ENCODE peak calls at places on chromosomes 3 and 15, in seven cellular contexts. One of them, this sample, is unnamed.
A peak's percentile ranks its signal among the peaks of the same experiment; 100 is the strongest.

GRCh38 chr15:28001641-28002040 is 97.5 kb downstream of the OCA2 start:
- DNase-seq in PC-3: no peak
- DNase-seq in hepatocyte: no peak
- DNase-seq in HCT116: no peak
- DNase-seq in GM23248: no peak
- DNase-seq in neural progenitor cell: no peak
- DNase-seq in MM.1S: no peak
- DNase-seq in this sample: no peak

GRCh38 chr3:141368062-141368924 is at the start of gene ZBTB38:
- DNase-seq in PC-3: peak; percentile 89
- DNase-seq in hepatocyte: peak; percentile 96
- DNase-seq in HCT116: peak; percentile 95
- DNase-seq in GM23248: peak; percentile 93
- DNase-seq in neural progenitor cell: peak; percentile 90
- DNase-seq in MM.1S: peak; percentile 19
- DNase-seq in this sample: peak; percentile 87

GRCh38 chr3:188262913-188263683 is 109.1 kb downstream of the LPP start:
- DNase-seq in PC-3: peak; percentile 96
- DNase-seq in hepatocyte: peak; percentile 26
- DNase-seq in HCT116: no peak
- DNase-seq in GM23248: peak; percentile 84
- DNase-seq in neural progenitor cell: no peak
- DNase-seq in MM.1S: no peak
- DNase-seq in this sample: no peak

GRCh38 chr3:16181361-16181760 is 6.9 kb downstream of the GALNT15 start:
- DNase-seq in PC-3: no peak
- DNase-seq in hepatocyte: no peak
- DNase-seq in HCT116: no peak
- DNase-seq in GM23248: peak; percentile 93
- DNase-seq in neural progenitor cell: no peak
- DNase-seq in MM.1S: no peak
- DNase-seq in this sample: no peak

GRCh38 chr3:50539887-50540286 is 27.7 kb downstream of the C3orf18 start:
- DNase-seq in PC-3: no peak
- DNase-seq in hepatocyte: no peak
- DNase-seq in HCT116: no peak
- DNase-seq in GM23248: no peak
- DNase-seq in neural progenitor cell: no peak
- DNase-seq in MM.1S: no peak
- DNase-seq in this sample: no peak

GRCh38 chr3:152360966-152361365 is 92.2 kb downstream of the MBNL1 start:
- DNase-seq in PC-3: no peak
- DNase-seq in hepatocyte: no peak
- DNase-seq in HCT116: no peak
- DNase-seq in GM23248: no peak
- DNase-seq in neural progenitor cell: no peak
- DNase-seq in MM.1S: no peak
- DNase-seq in this sample: no peak

GRCh38 chr3:194326192-194327029 is 24.7 kb downstream of the CPN2 start:
- DNase-seq in PC-3: no peak
- DNase-seq in hepatocyte: no peak
- DNase-seq in HCT116: peak; percentile 49
- DNase-seq in GM23248: peak; percentile 48
- DNase-seq in neural progenitor cell: peak; percentile 44
- DNase-seq in MM.1S: no peak
- DNase-seq in this sample: no peak

GRCh38 chr3:110521019-110521418 is 550.6 kb upstream of the NECTIN3 start:
- DNase-seq in PC-3: peak; percentile 94
- DNase-seq in hepatocyte: peak; percentile 43
- DNase-seq in HCT116: peak; percentile 41
- DNase-seq in GM23248: peak; percentile 89
- DNase-seq in neural progenitor cell: no peak
- DNase-seq in MM.1S: no peak
- DNase-seq in this sample: no peak

GRCh38 chr3:132872711-132873110 is 150.5 kb upstream of the NPHP3 start:
- DNase-seq in PC-3: no peak
- DNase-seq in hepatocyte: no peak
- DNase-seq in HCT116: no peak
- DNase-seq in GM23248: no peak
- DNase-seq in neural progenitor cell: no peak
- DNase-seq in MM.1S: no peak
- DNase-seq in this sample: no peak

GRCh38 chr3:188320757-188321156 is 166.8 kb downstream of the LPP start:
- DNase-seq in PC-3: peak; percentile 47
- DNase-seq in hepatocyte: no peak
- DNase-seq in HCT116: no peak
- DNase-seq in GM23248: peak; percentile 82
- DNase-seq in neural progenitor cell: no peak
- DNase-seq in MM.1S: no peak
- DNase-seq in this sample: no peak

GRCh38 chr15:99732268-99732641 is 982 bp downstream of the LYSMD4 start:
- DNase-seq in PC-3: peak; percentile 8
- DNase-seq in hepatocyte: peak; percentile 34
- DNase-seq in HCT116: no peak
- DNase-seq in GM23248: peak; percentile 71
- DNase-seq in neural progenitor cell: no peak
- DNase-seq in MM.1S: no peak
- DNase-seq in this sample: peak; percentile 36

GRCh38 chr3:159818399-159818798 is 170.2 kb upstream of the IL12A start:
- DNase-seq in PC-3: no peak
- DNase-seq in hepatocyte: no peak
- DNase-seq in HCT116: no peak
- DNase-seq in GM23248: no peak
- DNase-seq in neural progenitor cell: peak; percentile 71
- DNase-seq in MM.1S: no peak
- DNase-seq in this sample: peak; percentile 70

GRCh38 chr3:42042747-42043115 is 48.4 kb upstream of the TRAK1 start:
- DNase-seq in PC-3: no peak
- DNase-seq in hepatocyte: no peak
- DNase-seq in HCT116: no peak
- DNase-seq in GM23248: peak; percentile 56
- DNase-seq in neural progenitor cell: no peak
- DNase-seq in MM.1S: no peak
- DNase-seq in this sample: no peak

GRCh38 chr3:21484323-21485154 is 266.5 kb downstream of the ZNF385D start:
- DNase-seq in PC-3: peak; percentile 81
- DNase-seq in hepatocyte: peak; percentile 81
- DNase-seq in HCT116: no peak
- DNase-seq in GM23248: peak; percentile 78
- DNase-seq in neural progenitor cell: peak; percentile 79
- DNase-seq in MM.1S: peak; percentile 76
- DNase-seq in this sample: peak; percentile 86

DNA sequence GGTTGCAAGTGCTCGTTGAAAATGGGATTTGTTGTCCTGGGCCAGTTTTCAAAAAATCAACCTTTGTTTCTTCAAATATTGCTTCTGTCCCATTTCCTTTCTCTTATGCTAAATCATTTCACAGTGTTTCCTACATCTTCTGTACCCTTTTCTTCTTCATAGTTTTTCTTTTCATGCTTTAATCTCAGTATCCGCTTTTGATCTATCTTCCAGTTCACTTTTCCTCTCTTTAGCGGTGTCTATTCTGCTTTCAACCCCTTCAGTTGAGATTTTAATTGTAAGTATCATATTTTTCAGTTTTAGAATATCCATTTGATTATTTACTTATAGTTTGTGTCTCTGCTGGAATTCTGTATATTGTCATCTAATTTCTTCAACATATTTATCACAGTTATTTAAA is 311.7 kb upstream of the TPM1 start:
- DNase-seq in PC-3: no peak
- DNase-seq in hepatocyte: no peak
- DNase-seq in HCT116: no peak
- DNase-seq in GM23248: no peak
- DNase-seq in neural progenitor cell: no peak
- DNase-seq in MM.1S: no peak
- DNase-seq in this sample: no peak
- TF ChIP-seq EZH2phosphoT487 in PC-3: no peak
- TF ChIP-seq EZH2phosphoT487 in hepatocyte: no peak
- TF ChIP-seq EZH2phosphoT487 in HCT116: no peak
- TF ChIP-seq EZH2phosphoT487 in GM23248: no peak
- TF ChIP-seq EZH2phosphoT487 in neural progenitor cell: no peak
- TF ChIP-seq EZH2phosphoT487 in MM.1S: no peak
- TF ChIP-seq EZH2phosphoT487 in this sample: no peak

DNA sequence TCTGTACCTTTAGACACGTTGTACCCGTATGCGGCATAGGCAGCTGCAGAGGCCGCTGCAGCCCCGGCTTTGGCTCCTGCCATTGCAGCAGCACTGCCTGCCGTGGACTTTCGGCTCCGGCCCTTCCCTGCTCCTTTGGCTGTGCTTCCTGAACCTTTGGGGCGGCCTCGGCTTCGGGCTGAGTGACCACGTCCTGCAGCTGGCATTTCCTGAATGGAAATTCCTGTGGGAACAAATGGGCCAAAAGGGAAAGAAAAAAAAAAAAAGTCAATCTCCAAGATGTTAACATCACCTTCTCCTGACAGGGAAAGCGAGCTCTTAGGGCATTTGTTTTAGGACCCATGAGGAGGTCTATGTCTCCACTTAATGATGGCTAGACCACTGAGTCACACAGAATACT is 29.6 kb downstream of the CHAC1 start:
- DNase-seq in PC-3: no peak
- DNase-seq in hepatocyte: no peak
- DNase-seq in HCT116: no peak
- DNase-seq in GM23248: peak; percentile 84
- DNase-seq in neural progenitor cell: no peak
- DNase-seq in MM.1S: no peak
- DNase-seq in this sample: no peak
- H3K27ac ChIP-seq in PC-3: no peak overlapping the region
- H3K27ac ChIP-seq in hepatocyte: no peak overlapping the region
- H3K27ac ChIP-seq in HCT116: no peak overlapping the region
- H3K27ac ChIP-seq in GM23248: peak overlapping the region; percentile 93
- H3K27ac ChIP-seq in neural progenitor cell: no peak overlapping the region
- H3K27ac ChIP-seq in MM.1S: no peak overlapping the region
- H3K27ac ChIP-seq in this sample: no peak overlapping the region

GRCh38 chr3:181713300-181713647 is 1.5 kb downstream of the SOX2 start:
- DNase-seq in PC-3: no peak
- DNase-seq in hepatocyte: no peak
- DNase-seq in HCT116: no peak
- DNase-seq in GM23248: no peak
- DNase-seq in neural progenitor cell: no peak
- DNase-seq in MM.1S: peak; percentile 36
- DNase-seq in this sample: no peak

GRCh38 chr3:181713673-181714270 is 2.0 kb downstream of the SOX2 start:
- DNase-seq in PC-3: no peak
- DNase-seq in hepatocyte: no peak
- DNase-seq in HCT116: no peak
- DNase-seq in GM23248: no peak
- DNase-seq in neural progenitor cell: no peak
- DNase-seq in MM.1S: no peak
- DNase-seq in this sample: no peak

GRCh38 chr3:181717505-181717904 is 5.8 kb downstream of the SOX2 start:
- DNase-seq in PC-3: no peak
- DNase-seq in hepatocyte: no peak
- DNase-seq in HCT116: no peak
- DNase-seq in GM23248: no peak
- DNase-seq in neural progenitor cell: no peak
- DNase-seq in MM.1S: no peak
- DNase-seq in this sample: no peak

GRCh38 chr3:181716916-181717315 is 5.2 kb downstream of the SOX2 start:
- DNase-seq in PC-3: no peak
- DNase-seq in hepatocyte: no peak
- DNase-seq in HCT116: no peak
- DNase-seq in GM23248: no peak
- DNase-seq in neural progenitor cell: no peak
- DNase-seq in MM.1S: no peak
- DNase-seq in this sample: no peak

DNA sequence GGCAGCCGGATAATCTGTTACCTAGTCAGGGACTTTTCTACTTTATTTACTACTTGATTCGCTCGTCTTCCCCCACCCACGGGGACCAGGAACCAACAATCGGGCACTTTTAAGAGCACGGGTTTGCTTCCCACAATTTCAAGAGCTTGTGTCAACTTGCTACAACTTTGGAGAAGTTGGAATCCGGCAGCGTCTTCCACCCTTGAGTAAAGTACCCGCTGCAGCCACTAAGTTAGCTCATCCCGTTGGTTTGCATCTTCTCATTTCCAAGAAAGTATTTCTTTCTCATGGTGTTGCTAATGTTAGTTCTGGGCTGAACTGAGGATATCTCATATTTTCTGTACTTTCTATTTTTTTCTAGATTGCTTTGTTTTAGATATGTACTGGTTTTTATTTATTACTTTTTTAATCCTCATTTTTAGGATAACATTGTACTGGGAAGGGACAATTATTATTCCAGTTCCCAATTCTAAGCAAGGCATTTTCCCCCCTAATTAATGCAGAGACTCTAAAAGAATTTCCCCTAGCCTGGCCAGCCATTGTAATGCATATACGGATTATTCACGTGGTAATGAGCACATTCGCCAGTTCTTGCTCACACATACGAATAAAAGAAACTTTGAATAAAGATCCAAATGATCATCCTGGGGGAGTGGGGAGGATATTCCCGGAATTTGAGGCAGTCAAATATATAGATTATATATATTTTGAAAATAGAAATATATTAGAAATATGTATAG is 4.0 kb downstream of the SOX2 start:
- DNase-seq in PC-3: no peak
- DNase-seq in hepatocyte: no peak
- DNase-seq in HCT116: no peak
- DNase-seq in GM23248: no peak
- DNase-seq in neural progenitor cell: peak; percentile 91
- DNase-seq in MM.1S: no peak
- DNase-seq in this sample: peak; percentile 93
- TF ChIP-seq EZH2 in PC-3: no peak
- TF ChIP-seq EZH2 in hepatocyte: peak; percentile 84
- TF ChIP-seq EZH2 in HCT116: no peak
- TF ChIP-seq EZH2 in GM23248: peak; percentile 10
- TF ChIP-seq EZH2 in neural progenitor cell: no peak
- TF ChIP-seq EZH2 in MM.1S: no peak
- TF ChIP-seq EZH2 in this sample: no peak

GRCh38 chr3:46162975-46163550 is 45.0 kb downstream of the CCR1 start:
- DNase-seq in PC-3: peak; percentile 92
- DNase-seq in hepatocyte: peak; percentile 50
- DNase-seq in HCT116: peak; percentile 67
- DNase-seq in GM23248: no peak
- DNase-seq in neural progenitor cell: no peak
- DNase-seq in MM.1S: no peak
- DNase-seq in this sample: peak; percentile 41
- TF ChIP-seq EZH2phosphoT487 in PC-3: no peak
- TF ChIP-seq EZH2phosphoT487 in hepatocyte: no peak
- TF ChIP-seq EZH2phosphoT487 in HCT116: no peak
- TF ChIP-seq EZH2phosphoT487 in GM23248: no peak
- TF ChIP-seq EZH2phosphoT487 in neural progenitor cell: no peak
- TF ChIP-seq EZH2phosphoT487 in MM.1S: no peak
- TF ChIP-seq EZH2phosphoT487 in this sample: no peak

DNA sequence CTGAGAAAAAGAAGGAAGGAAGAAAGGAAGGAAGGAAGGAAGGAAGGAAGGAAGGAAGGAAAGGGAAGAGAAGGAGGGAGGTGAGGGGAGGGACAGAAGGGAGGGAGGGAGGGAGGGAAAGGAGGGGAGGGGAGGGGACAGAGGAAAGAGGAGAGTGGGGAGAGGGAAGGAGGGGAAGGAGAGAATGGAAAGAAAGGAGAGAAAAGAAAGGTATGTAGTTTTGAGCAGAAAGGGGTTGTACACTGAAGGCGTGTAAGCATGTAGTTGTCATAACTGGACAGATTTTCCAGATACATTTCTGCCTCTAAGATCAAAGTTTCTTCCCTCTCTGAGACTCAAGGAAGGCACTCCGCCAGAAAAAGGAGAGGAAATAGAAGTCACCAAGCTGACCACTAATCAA is 113.4 kb upstream of the KBTBD8 start:
- DNase-seq in PC-3: no peak
- DNase-seq in hepatocyte: no peak
- DNase-seq in HCT116: no peak
- DNase-seq in GM23248: no peak
- DNase-seq in neural progenitor cell: no peak
- DNase-seq in MM.1S: no peak
- DNase-seq in this sample: no peak
- H3K27ac ChIP-seq in PC-3: no peak overlapping the region
- H3K27ac ChIP-seq in hepatocyte: peak overlapping the region; percentile 61
- H3K27ac ChIP-seq in HCT116: no peak overlapping the region
- H3K27ac ChIP-seq in GM23248: no peak overlapping the region
- H3K27ac ChIP-seq in neural progenitor cell: no peak overlapping the region
- H3K27ac ChIP-seq in MM.1S: no peak overlapping the region
- H3K27ac ChIP-seq in this sample: no peak overlapping the region

GRCh38 chr3:154718716-154719115 is 288.7 kb upstream of the GPR149 start:
- DNase-seq in PC-3: no peak
- DNase-seq in hepatocyte: no peak
- DNase-seq in HCT116: no peak
- DNase-seq in GM23248: no peak
- DNase-seq in neural progenitor cell: no peak
- DNase-seq in MM.1S: no peak
- DNase-seq in this sample: no peak
- TF ChIP-seq EZH2 in PC-3: no peak
- TF ChIP-seq EZH2 in hepatocyte: no peak
- TF ChIP-seq EZH2 in HCT116: no peak
- TF ChIP-seq EZH2 in GM23248: no peak
- TF ChIP-seq EZH2 in neural progenitor cell: no peak
- TF ChIP-seq EZH2 in MM.1S: no peak
- TF ChIP-seq EZH2 in this sample: no peak